ENCODE peak calls at places on chromosomes 6 and 20, in six cellular contexts. One of them, this sample, is unnamed.

GRCh38 chr6:4344317-4344899 is 209.0 kb upstream of the ECI2 start:
- DNase-seq in NCI-H1092 treated with DMSO at 0.1 percent for 48 hours: no peak
- DNase-seq in cardiac muscle cell: no peak
- DNase-seq in AG09319: no peak
- DNase-seq in glutamatergic neuron: no peak
- DNase-seq in progenitor cell of endocrine pancreas: no peak
- DNase-seq in this sample: no peak

GRCh38 chr6:31585531-31585930 is 546 bp upstream of the LST1 start:
- DNase-seq in NCI-H1092 treated with DMSO at 0.1 percent for 48 hours: no peak
- DNase-seq in cardiac muscle cell: no peak
- DNase-seq in AG09319: no peak
- DNase-seq in glutamatergic neuron: no peak
- DNase-seq in progenitor cell of endocrine pancreas: no peak
- DNase-seq in this sample: no peak

GRCh38 chr20:17868146-17868545 is 100.4 kb downstream of the SNX5 start:
- DNase-seq in NCI-H1092 treated with DMSO at 0.1 percent for 48 hours: no peak
- DNase-seq in cardiac muscle cell: no peak
- DNase-seq in AG09319: no peak
- DNase-seq in glutamatergic neuron: no peak
- DNase-seq in progenitor cell of endocrine pancreas: no peak
- DNase-seq in this sample: no peak

GRCh38 chr6:74343804-74344203 is 647.8 kb downstream of the CD109 start:
- DNase-seq in NCI-H1092 treated with DMSO at 0.1 percent for 48 hours: no peak
- DNase-seq in cardiac muscle cell: peak
- DNase-seq in AG09319: no peak
- DNase-seq in glutamatergic neuron: no peak
- DNase-seq in progenitor cell of endocrine pancreas: no peak
- DNase-seq in this sample: no peak

GRCh38 chr20:34011275-34011674 is 17.6 kb downstream of the RALY start:
- DNase-seq in NCI-H1092 treated with DMSO at 0.1 percent for 48 hours: no peak
- DNase-seq in cardiac muscle cell: no peak
- DNase-seq in AG09319: no peak
- DNase-seq in glutamatergic neuron: no peak
- DNase-seq in progenitor cell of endocrine pancreas: no peak
- DNase-seq in this sample: no peak

GRCh38 chr20:57990396-57990987 is 238.0 kb downstream of the ANKRD60 start:
- DNase-seq in NCI-H1092 treated with DMSO at 0.1 percent for 48 hours: no peak
- DNase-seq in cardiac muscle cell: peak
- DNase-seq in AG09319: no peak
- DNase-seq in glutamatergic neuron: no peak
- DNase-seq in progenitor cell of endocrine pancreas: no peak
- DNase-seq in this sample: no peak

GRCh38 chr20:22586645-22587310 is 2.4 kb upstream of the FOXA2 start:
- DNase-seq in NCI-H1092 treated with DMSO at 0.1 percent for 48 hours: no peak
- DNase-seq in cardiac muscle cell: peak
- DNase-seq in AG09319: no peak
- DNase-seq in glutamatergic neuron: peak
- DNase-seq in progenitor cell of endocrine pancreas: peak
- DNase-seq in this sample: no peak

GRCh38 chr6:73746776-73747175 is 50.8 kb downstream of the CD109 start:
- DNase-seq in NCI-H1092 treated with DMSO at 0.1 percent for 48 hours: no peak
- DNase-seq in cardiac muscle cell: peak
- DNase-seq in AG09319: no peak
- DNase-seq in glutamatergic neuron: no peak
- DNase-seq in progenitor cell of endocrine pancreas: no peak
- DNase-seq in this sample: no peak

GRCh38 chr6:68658338-68658737 is 23.3 kb downstream of the ADGRB3 start:
- DNase-seq in NCI-H1092 treated with DMSO at 0.1 percent for 48 hours: no peak
- DNase-seq in cardiac muscle cell: no peak
- DNase-seq in AG09319: no peak
- DNase-seq in glutamatergic neuron: no peak
- DNase-seq in progenitor cell of endocrine pancreas: no peak
- DNase-seq in this sample: no peak

GRCh38 chr6:29631209-29631810 is 1.7 kb downstream of the GABBR1 start:
- DNase-seq in NCI-H1092 treated with DMSO at 0.1 percent for 48 hours: no peak
- DNase-seq in cardiac muscle cell: peak
- DNase-seq in AG09319: no peak
- DNase-seq in glutamatergic neuron: peak
- DNase-seq in progenitor cell of endocrine pancreas: no peak
- DNase-seq in this sample: no peak

GRCh38 chr20:53227523-53227922 is 255.4 kb downstream of the TSHZ2 start:
- DNase-seq in NCI-H1092 treated with DMSO at 0.1 percent for 48 hours: no peak
- DNase-seq in cardiac muscle cell: peak
- DNase-seq in AG09319: no peak
- DNase-seq in glutamatergic neuron: no peak
- DNase-seq in progenitor cell of endocrine pancreas: no peak
- DNase-seq in this sample: no peak

GRCh38 chr20:57654363-57654997 is 34.3 kb upstream of the ZBP1 start:
- DNase-seq in NCI-H1092 treated with DMSO at 0.1 percent for 48 hours: peak
- DNase-seq in cardiac muscle cell: peak
- DNase-seq in AG09319: peak
- DNase-seq in glutamatergic neuron: peak
- DNase-seq in progenitor cell of endocrine pancreas: peak
- DNase-seq in this sample: peak

GRCh38 chr20:49561806-49562205 is 6.1 kb downstream of the PTGIS start:
- DNase-seq in NCI-H1092 treated with DMSO at 0.1 percent for 48 hours: no peak
- DNase-seq in cardiac muscle cell: no peak
- DNase-seq in AG09319: no peak
- DNase-seq in glutamatergic neuron: no peak
- DNase-seq in progenitor cell of endocrine pancreas: no peak
- DNase-seq in this sample: no peak

GRCh38 chr6:164845773-164846172 is 463.6 kb downstream of the C6orf118 start:
- DNase-seq in NCI-H1092 treated with DMSO at 0.1 percent for 48 hours: no peak
- DNase-seq in cardiac muscle cell: no peak
- DNase-seq in AG09319: no peak
- DNase-seq in glutamatergic neuron: no peak
- DNase-seq in progenitor cell of endocrine pancreas: no peak
- DNase-seq in this sample: no peak

GRCh38 chr6:132161283-132161682 is 210.1 kb upstream of the CCN2 start:
- DNase-seq in NCI-H1092 treated with DMSO at 0.1 percent for 48 hours: no peak
- DNase-seq in cardiac muscle cell: peak
- DNase-seq in AG09319: peak
- DNase-seq in glutamatergic neuron: no peak
- DNase-seq in progenitor cell of endocrine pancreas: no peak
- DNase-seq in this sample: no peak

GRCh38 chr6:128275030-128275429 is 245.4 kb downstream of the PTPRK start:
- DNase-seq in NCI-H1092 treated with DMSO at 0.1 percent for 48 hours: no peak
- DNase-seq in cardiac muscle cell: peak
- DNase-seq in AG09319: no peak
- DNase-seq in glutamatergic neuron: no peak
- DNase-seq in progenitor cell of endocrine pancreas: no peak
- DNase-seq in this sample: no peak

GRCh38 chr6:63295553-63295952 is 24.2 kb downstream of the LGSN start:
- DNase-seq in NCI-H1092 treated with DMSO at 0.1 percent for 48 hours: no peak
- DNase-seq in cardiac muscle cell: no peak
- DNase-seq in AG09319: no peak
- DNase-seq in glutamatergic neuron: no peak
- DNase-seq in progenitor cell of endocrine pancreas: no peak
- DNase-seq in this sample: no peak

GRCh38 chr6:134702279-134702678 is 247.6 kb downstream of the ALDH8A1 start:
- DNase-seq in NCI-H1092 treated with DMSO at 0.1 percent for 48 hours: no peak
- DNase-seq in cardiac muscle cell: no peak
- DNase-seq in AG09319: no peak
- DNase-seq in glutamatergic neuron: no peak
- DNase-seq in progenitor cell of endocrine pancreas: no peak
- DNase-seq in this sample: no peak

GRCh38 chr6:40471243-40471642 is 115.9 kb downstream of the LRFN2 start:
- DNase-seq in NCI-H1092 treated with DMSO at 0.1 percent for 48 hours: no peak
- DNase-seq in cardiac muscle cell: no peak
- DNase-seq in AG09319: no peak
- DNase-seq in glutamatergic neuron: no peak
- DNase-seq in progenitor cell of endocrine pancreas: no peak
- DNase-seq in this sample: no peak

GRCh38 chr6:34465551-34466241 is at the start of gene PACSIN1:
- DNase-seq in NCI-H1092 treated with DMSO at 0.1 percent for 48 hours: peak
- DNase-seq in cardiac muscle cell: peak
- DNase-seq in AG09319: no peak
- DNase-seq in glutamatergic neuron: peak
- DNase-seq in progenitor cell of endocrine pancreas: peak
- DNase-seq in this sample: no peak

GRCh38 chr20:44461142-44461802 is 14.4 kb upstream of the TTPAL start:
- DNase-seq in NCI-H1092 treated with DMSO at 0.1 percent for 48 hours: no peak
- DNase-seq in cardiac muscle cell: no peak
- DNase-seq in AG09319: no peak
- DNase-seq in glutamatergic neuron: no peak
- DNase-seq in progenitor cell of endocrine pancreas: no peak
- DNase-seq in this sample: no peak

GRCh38 chr6:108120311-108120710 is 45.5 kb upstream of the NR2E1 start:
- DNase-seq in NCI-H1092 treated with DMSO at 0.1 percent for 48 hours: no peak
- DNase-seq in cardiac muscle cell: no peak
- DNase-seq in AG09319: no peak
- DNase-seq in glutamatergic neuron: no peak
- DNase-seq in progenitor cell of endocrine pancreas: no peak
- DNase-seq in this sample: no peak

GRCh38 chr6:44715188-44715587 is 327.7 kb downstream of the CDC5L start:
- DNase-seq in NCI-H1092 treated with DMSO at 0.1 percent for 48 hours: no peak
- DNase-seq in cardiac muscle cell: no peak
- DNase-seq in AG09319: peak
- DNase-seq in glutamatergic neuron: no peak
- DNase-seq in progenitor cell of endocrine pancreas: no peak
- DNase-seq in this sample: no peak

GRCh38 chr6:138250513-138251247 is 32.4 kb upstream of the PBOV1 start:
- DNase-seq in NCI-H1092 treated with DMSO at 0.1 percent for 48 hours: no peak
- DNase-seq in cardiac muscle cell: peak
- DNase-seq in AG09319: peak
- DNase-seq in glutamatergic neuron: no peak
- DNase-seq in progenitor cell of endocrine pancreas: no peak
- DNase-seq in this sample: no peak

GRCh38 chr6:43125119-43125518 is 46.0 kb upstream of the SRF start:
- DNase-seq in NCI-H1092 treated with DMSO at 0.1 percent for 48 hours: no peak
- DNase-seq in cardiac muscle cell: peak
- DNase-seq in AG09319: no peak
- DNase-seq in glutamatergic neuron: peak
- DNase-seq in progenitor cell of endocrine pancreas: no peak
- DNase-seq in this sample: no peak

GRCh38 chr20:24916412-24916811 is 32.7 kb upstream of the CST7 start:
- DNase-seq in NCI-H1092 treated with DMSO at 0.1 percent for 48 hours: no peak
- DNase-seq in cardiac muscle cell: no peak
- DNase-seq in AG09319: no peak
- DNase-seq in glutamatergic neuron: no peak
- DNase-seq in progenitor cell of endocrine pancreas: no peak
- DNase-seq in this sample: no peak

GRCh38 chr20:52914870-52915269 is 57.3 kb upstream of the TSHZ2 start:
- DNase-seq in NCI-H1092 treated with DMSO at 0.1 percent for 48 hours: no peak
- DNase-seq in cardiac muscle cell: no peak
- DNase-seq in AG09319: no peak
- DNase-seq in glutamatergic neuron: no peak
- DNase-seq in progenitor cell of endocrine pancreas: no peak
- DNase-seq in this sample: no peak

GRCh38 chr20:56249244-56249955 is 868 bp downstream of the MC3R start:
- DNase-seq in NCI-H1092 treated with DMSO at 0.1 percent for 48 hours: peak
- DNase-seq in cardiac muscle cell: peak
- DNase-seq in AG09319: no peak
- DNase-seq in glutamatergic neuron: peak
- DNase-seq in progenitor cell of endocrine pancreas: no peak
- DNase-seq in this sample: peak

GRCh38 chr6:170156448-170157375 is 134.2 kb downstream of the DLL1 start:
- DNase-seq in NCI-H1092 treated with DMSO at 0.1 percent for 48 hours: no peak
- DNase-seq in cardiac muscle cell: no peak
- DNase-seq in AG09319: no peak
- DNase-seq in glutamatergic neuron: no peak
- DNase-seq in progenitor cell of endocrine pancreas: no peak
- DNase-seq in this sample: no peak

GRCh38 chr6:97703661-97704060 is 420.6 kb upstream of the MMS22L start:
- DNase-seq in NCI-H1092 treated with DMSO at 0.1 percent for 48 hours: no peak
- DNase-seq in cardiac muscle cell: no peak
- DNase-seq in AG09319: no peak
- DNase-seq in glutamatergic neuron: no peak
- DNase-seq in progenitor cell of endocrine pancreas: no peak
- DNase-seq in this sample: no peak

GRCh38 chr6:53044071-53044470 is 21.1 kb upstream of the FBXO9 start:
- DNase-seq in NCI-H1092 treated with DMSO at 0.1 percent for 48 hours: no peak
- DNase-seq in cardiac muscle cell: peak
- DNase-seq in AG09319: no peak
- DNase-seq in glutamatergic neuron: peak
- DNase-seq in progenitor cell of endocrine pancreas: no peak
- DNase-seq in this sample: no peak

This sample was measured in stimulated activated CD4-positive, alpha-beta T cell treated with anti-CD3 and anti-CD28 coated beads, Interleukin-12 subunit alpha, Interleukin-12 subunit beta, amount 100 ng/mL, for 48 hours.